ENCODE peak calls at places on chromosomes 7 and 10, in eight cellular contexts. R is CD14-positive monocyte; A is GM23248; I is T-helper 2 cell; Q is iPS DF 19.7; Y is stimulated activated naive CD4-positive, alpha-beta T cell; E is colonic mucosa; J is HuH-7.5. D is an unnamed sample.

GRCh38 chr10:132264966-132265877 is 42.5 kb downstream of the STK32C start:
- DNase-seq in Y (no peak), R (no peak), A (peak; percentile 66), E (no peak), Q (no peak), I (no peak), J (no peak), D (no peak)

GRCh38 chr10:119686465-119687191 is 35.4 kb downstream of the BAG3 start:
- DNase-seq in Q (peak; percentile 54), R (peak; percentile 84), I (peak; percentile 73), Y (peak; percentile 84), J (peak; percentile 62), E (peak; percentile 84), A (peak; percentile 94), D (peak; percentile 95)

GRCh38 chr10:120559800-120560199 is 102.8 kb downstream of the PLPP4 start:
- DNase-seq in R (no peak), E (no peak), A (no peak), I (no peak), Q (no peak), Y (no peak), J (no peak), D (no peak)

GRCh38 chr10:84140036-84140379 is 699 bp downstream of the GHITM start:
- DNase-seq in I (no peak), Q (no peak), A (peak; percentile 66), E (no peak), R (peak; percentile 46), J (no peak), Y (no peak), D (no peak)

GRCh38 chr7:101502466-101503098 is 126.5 kb downstream of the MYL10 start:
- DNase-seq in I (no peak), R (no peak), Y (no peak), J (no peak), A (no peak), Q (no peak), E (no peak), D (no peak)

GRCh38 chr10:8137272-8137680 is 82.8 kb downstream of the GATA3 start:
- DNase-seq in E (no peak), Q (no peak), A (no peak), Y (peak; percentile 67), J (no peak), I (peak; percentile 90), R (no peak), D (no peak)

GRCh38 chr10:53023411-53023810 is 250.8 kb upstream of the MBL2 start:
- DNase-seq in R (no peak), I (no peak), A (no peak), E (no peak), J (no peak), Q (no peak), Y (no peak), D (peak; percentile 36)

GRCh38 chr10:60944159-60944909 is at the start of gene RHOBTB1:
- DNase-seq in I (peak; percentile 61), Q (peak; percentile 33), J (peak; percentile 28), E (peak; percentile 71), Y (peak; percentile 5), R (peak; percentile 56), A (peak; percentile 92), D (peak; percentile 44)

GRCh38 chr10:110215286-110215685 is 7.9 kb downstream of the MXI1 start:
- DNase-seq in R (no peak), I (no peak), E (no peak), Q (no peak), A (no peak), Y (no peak), J (no peak), D (no peak)

GRCh38 chr10:106612381-106612780 is 552.1 kb downstream of the SORCS1 start:
- DNase-seq in A (no peak), I (no peak), J (no peak), Q (no peak), E (no peak), R (no peak), Y (no peak), D (no peak)

GRCh38 chr7:8724080-8724718 is 290.8 kb downstream of the NXPH1 start:
- DNase-seq in Q (no peak), R (no peak), E (peak; percentile 42), I (peak; percentile 17), A (peak; percentile 13), J (peak; percentile 62), Y (no peak), D (peak; percentile 18)

D was measured in bronchial epithelial cell.